ENCODE peak calls at places on chromosomes 2 and 18, in eight cellular contexts. M, Y, U, G, P, R, S and W are unnamed samples.

GRCh38 chr2:207805566-207806226 is 36.0 kb upstream of the FZD5 start:
- DNase-seq in P (no peak), S (no peak), M (no peak), R (no peak), G (no peak), U (no peak), Y (peak; percentile 45), W (no peak)

GRCh38 chr2:47662547-47662946 is 120.4 kb upstream of the MSH6 start:
- DNase-seq in M (no peak), U (no peak), Y (no peak), S (no peak), G (no peak), R (no peak), P (no peak), W (no peak)

GRCh38 chr2:237697586-237698337 is 70.4 kb downstream of the LRRFIP1 start:
- DNase-seq in Y (no peak), S (no peak), M (no peak), P (no peak), U (no peak), G (no peak), R (no peak), W (no peak)

GRCh38 chr2:117065912-117066311 is 748.6 kb upstream of the DDX18 start:
- DNase-seq in Y (no peak), R (no peak), P (no peak), G (no peak), M (no peak), U (no peak), S (no peak), W (no peak)

GRCh38 chr18:56130481-56130880 is 507.9 kb downstream of the TXNL1 start:
- DNase-seq in U (no peak), S (no peak), R (no peak), G (no peak), M (no peak), Y (no peak), P (no peak), W (no peak)

GRCh38 chr2:74391209-74391579 is 11.1 kb upstream of the DCTN1 start:
- DNase-seq in U (no peak), M (peak; percentile 57), Y (peak; percentile 62), S (no peak), R (no peak), P (peak; percentile 45), G (no peak), W (no peak)

GRCh38 chr18:2147866-2148265 is 423.4 kb downstream of the METTL4 start:
- DNase-seq in G (no peak), P (no peak), M (no peak), U (no peak), Y (peak; percentile 9), R (no peak), S (peak; percentile 89), W (peak; percentile 13)

GRCh38 chr2:73291093-73291460 is 2.3 kb downstream of the EGR4 start:
- DNase-seq in U (peak; percentile 32), M (no peak), G (peak; percentile 79), R (no peak), P (no peak), S (no peak), Y (peak; percentile 53), W (no peak)

GRCh38 chr2:239696559-239697207 is 295.9 kb upstream of the HDAC4 start:
- DNase-seq in M (no peak), Y (no peak), P (no peak), S (no peak), U (no peak), G (no peak), R (no peak), W (no peak)

GRCh38 chr2:99910903-99911302 is 231.5 kb downstream of the AFF3 start:
- DNase-seq in Y (peak; percentile 35), M (no peak), P (no peak), G (no peak), R (no peak), S (no peak), U (no peak), W (no peak)

GRCh38 chr2:10375570-10376266 is 72.4 kb downstream of the ODC1 start:
- DNase-seq in S (no peak), M (no peak), U (no peak), G (peak; percentile 62), P (peak; percentile 82), R (no peak), Y (no peak), W (no peak)

GRCh38 chr2:237737196-237737865 is 61.2 kb upstream of the RBM44 start:
- DNase-seq in G (no peak), Y (no peak), U (no peak), R (no peak), M (no peak), S (no peak), P (no peak), W (no peak)

GRCh38 chr2:28952806-28953190 is 28.3 kb upstream of the TOGARAM2 start:
- DNase-seq in U (no peak), Y (no peak), G (no peak), R (peak; percentile 22), S (no peak), M (peak; percentile 21), P (peak; percentile 28), W (peak; percentile 31)

GRCh38 chr2:174740718-174741117 is 23.6 kb downstream of the CHRNA1 start:
- DNase-seq in M (no peak), S (no peak), R (no peak), U (no peak), P (no peak), Y (no peak), G (no peak), W (no peak)

GRCh38 chr2:44615950-44616518 is 254.3 kb downstream of the CAMKMT start:
- DNase-seq in U (no peak), P (peak; percentile 54), S (no peak), G (no peak), Y (no peak), M (peak; percentile 11), R (no peak), W (no peak)

GRCh38 chr2:105396254-105397024 is 2.4 kb downstream of the FHL2 start:
- DNase-seq in R (no peak), M (no peak), P (no peak), S (peak; percentile 86), G (no peak), U (no peak), Y (peak; percentile 100), W (peak; percentile 95)

GRCh38 chr18:69897397-69898108 is 50.1 kb downstream of the CD226 start:
- DNase-seq in M (no peak), U (no peak), P (no peak), S (no peak), R (no peak), G (peak; percentile 54), Y (no peak), W (no peak)

GRCh38 chr2:101387151-101387807 is at the start of gene CREG2:
- DNase-seq in U (peak; percentile 44), S (peak; percentile 11), G (peak; percentile 65), Y (peak; percentile 74), R (no peak), P (no peak), M (no peak), W (no peak)